ENCODE peak calls at places on chromosomes 7 and 10, in seven cellular contexts. S is choroid plexus epithelial cell; Y is A549; W is HFF-Myc; X is neural progenitor cell; J is CD8-positive, alpha-beta T cell; U is ascending aorta. N is an unnamed sample.

GRCh38 chr7:17123020-17123419 is 175.4 kb upstream of the AHR start:
- DNase-seq in U (no peak), X (no peak), J (no peak), W (peak), S (peak), Y (peak), N (peak)

GRCh38 chr10:76329891-76330575 is 898.6 kb downstream of the LRMDA start:
- DNase-seq in X (no peak), Y (no peak), W (no peak), J (no peak), U (no peak), S (peak), N (no peak)

GRCh38 chr10:75643944-75644820 is 212.8 kb downstream of the LRMDA start:
- DNase-seq in X (no peak), J (no peak), W (no peak), S (no peak), U (no peak), Y (no peak), N (no peak)

GRCh38 chr10:79328147-79328701 is 19.0 kb upstream of the PPIF start:
- DNase-seq in J (no peak), X (no peak), U (no peak), W (no peak), Y (no peak), S (no peak), N (no peak)

GRCh38 chr10:99661370-99661749 is 2.1 kb downstream of the ENTPD7 start:
- DNase-seq in U (no peak), Y (peak), W (no peak), X (no peak), S (peak), J (no peak), N (peak)

GRCh38 chr10:5089869-5090268 is 4.3 kb upstream of the AKR1C3 start:
- DNase-seq in X (peak), W (no peak), J (no peak), S (peak), Y (peak), U (no peak), N (no peak)

GRCh38 chr7:18179058-18179457 is 151.4 kb upstream of the PRPS1L1 start:
- DNase-seq in U (no peak), S (peak), J (no peak), W (no peak), X (no peak), Y (peak), N (no peak)

GRCh38 chr10:125928928-125929585 is 32.7 kb downstream of the FANK1 start:
- DNase-seq in S (no peak), J (no peak), U (no peak), X (no peak), W (no peak), Y (no peak), N (no peak)

GRCh38 chr7:51295435-51296269 is 21.0 kb downstream of the COBL start:
- DNase-seq in X (no peak), U (no peak), Y (peak), W (no peak), J (no peak), S (no peak), N (no peak)

GRCh38 chr7:11436317-11436716 is 395.7 kb downstream of the THSD7A start:
- DNase-seq in Y (no peak), W (no peak), S (peak), J (no peak), U (no peak), X (no peak), N (no peak)

GRCh38 chr7:31382722-31383121 is 42.2 kb upstream of the NEUROD6 start:
- DNase-seq in W (no peak), S (no peak), Y (no peak), U (no peak), J (no peak), X (no peak), N (no peak)

GRCh38 chr10:112189465-112189864 is 5.9 kb upstream of the GPAM start:
- DNase-seq in S (no peak), W (no peak), Y (no peak), J (no peak), U (no peak), X (no peak), N (no peak)

GRCh38 chr10:131438665-131439064 is 127.1 kb upstream of the TCERG1L start:
- DNase-seq in Y (no peak), X (no peak), S (no peak), W (no peak), U (no peak), J (no peak), N (no peak)

GRCh38 chr7:89607797-89608196 is 546.5 kb upstream of the STEAP1 start:
- DNase-seq in X (no peak), U (no peak), W (no peak), Y (no peak), S (no peak), J (no peak), N (no peak)

GRCh38 chr7:8205572-8205971 is 56.4 kb downstream of the ICA1 start:
- DNase-seq in J (no peak), Y (no peak), X (no peak), U (no peak), W (no peak), S (no peak), N (no peak)

GRCh38 chr10:30833625-30833970 is 198.1 kb downstream of the ZNF438 start:
- DNase-seq in U (no peak), Y (no peak), S (peak), W (no peak), J (no peak), X (no peak), N (no peak)

GRCh38 chr10:21724695-21725371 is 190.8 kb downstream of the MLLT10 start:
- DNase-seq in X (peak), J (no peak), Y (peak), W (peak), U (peak), S (peak), N (peak)
- H3K4me3 ChIP-seq in X (no peak), J (no peak), Y (no peak), W (no peak), U (no peak), S (no peak), N (no peak)

DNA sequence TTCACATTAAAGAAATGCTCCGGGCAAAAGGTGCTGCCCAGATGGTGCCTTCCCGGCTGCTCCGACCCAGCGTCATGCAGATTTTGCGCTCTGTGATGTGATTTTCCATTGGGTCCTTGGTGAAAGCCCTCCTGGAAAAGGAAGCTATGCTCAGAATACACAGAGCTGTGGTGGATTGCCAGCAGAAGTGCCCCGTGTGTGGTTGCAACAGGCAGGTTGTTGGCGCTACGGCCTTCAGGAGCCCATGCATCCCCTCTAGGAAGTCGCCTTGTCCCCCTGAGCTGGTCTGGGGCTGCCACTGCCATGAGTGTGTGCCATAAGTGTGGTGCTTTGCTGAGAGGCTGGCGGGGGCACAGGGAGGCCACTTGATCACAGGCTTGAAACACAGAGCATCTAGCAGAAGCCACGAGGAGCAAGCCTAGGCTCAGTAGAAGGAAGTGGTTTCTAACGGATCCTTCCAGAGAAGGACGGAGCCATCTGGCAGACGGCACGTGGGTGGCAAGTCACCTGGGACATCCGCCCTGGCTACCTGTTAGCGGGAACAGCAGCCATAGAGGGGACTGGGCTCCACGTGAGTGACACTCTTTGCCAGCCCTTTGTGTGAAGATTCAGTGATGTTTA is 210.9 kb downstream of the CUX1 start:
- DNase-seq in W (no peak), Y (no peak), S (no peak), U (no peak), J (no peak), X (no peak), N (no peak)
- H3K4me3 ChIP-seq in W (no peak), Y (no peak), S (no peak), U (no peak), J (no peak), X (no peak), N (no peak)

GRCh38 chr7:96346291-96346953 is 24.5 kb upstream of the SLC25A13 start:
- DNase-seq in J (no peak), W (no peak), Y (no peak), X (no peak), S (no peak), U (no peak), N (no peak)

GRCh38 chr7:96347471-96347870 is 25.6 kb upstream of the SLC25A13 start:
- DNase-seq in S (no peak), Y (no peak), U (no peak), J (no peak), X (no peak), W (no peak), N (no peak)

GRCh38 chr7:96354881-96355280 is 33.0 kb upstream of the SLC25A13 start:
- DNase-seq in Y (no peak), S (no peak), U (no peak), W (no peak), J (no peak), X (peak), N (no peak)

GRCh38 chr7:96344236-96344635 is 22.3 kb upstream of the SLC25A13 start:
- DNase-seq in X (no peak), Y (no peak), U (no peak), J (no peak), W (no peak), S (no peak), N (no peak)

GRCh38 chr7:96349572-96349971 is 27.7 kb upstream of the SLC25A13 start:
- DNase-seq in Y (no peak), X (no peak), S (no peak), U (no peak), W (no peak), J (no peak), N (no peak)
- H3K4me3 ChIP-seq in Y (no peak), X (no peak), S (no peak), U (no peak), W (no peak), J (no peak), N (no peak)

GRCh38 chr7:82442492-82443043 is 1.0 kb downstream of the CACNA2D1 start:
- DNase-seq in W (no peak), J (no peak), S (peak), U (no peak), X (peak), Y (peak), N (no peak)
- H3K4me3 ChIP-seq in W (peak), J (no peak), S (peak), U (peak), X (peak), Y (peak), N (peak)

GRCh38 chr7:127251048-127251451 is 1.7 kb downstream of the GRM8 start:
- DNase-seq in X (peak), U (no peak), J (no peak), Y (no peak), S (no peak), W (no peak), N (no peak)
- H3K4me3 ChIP-seq in X (peak), U (peak), J (no peak), Y (no peak), S (no peak), W (no peak), N (no peak)

DNA sequence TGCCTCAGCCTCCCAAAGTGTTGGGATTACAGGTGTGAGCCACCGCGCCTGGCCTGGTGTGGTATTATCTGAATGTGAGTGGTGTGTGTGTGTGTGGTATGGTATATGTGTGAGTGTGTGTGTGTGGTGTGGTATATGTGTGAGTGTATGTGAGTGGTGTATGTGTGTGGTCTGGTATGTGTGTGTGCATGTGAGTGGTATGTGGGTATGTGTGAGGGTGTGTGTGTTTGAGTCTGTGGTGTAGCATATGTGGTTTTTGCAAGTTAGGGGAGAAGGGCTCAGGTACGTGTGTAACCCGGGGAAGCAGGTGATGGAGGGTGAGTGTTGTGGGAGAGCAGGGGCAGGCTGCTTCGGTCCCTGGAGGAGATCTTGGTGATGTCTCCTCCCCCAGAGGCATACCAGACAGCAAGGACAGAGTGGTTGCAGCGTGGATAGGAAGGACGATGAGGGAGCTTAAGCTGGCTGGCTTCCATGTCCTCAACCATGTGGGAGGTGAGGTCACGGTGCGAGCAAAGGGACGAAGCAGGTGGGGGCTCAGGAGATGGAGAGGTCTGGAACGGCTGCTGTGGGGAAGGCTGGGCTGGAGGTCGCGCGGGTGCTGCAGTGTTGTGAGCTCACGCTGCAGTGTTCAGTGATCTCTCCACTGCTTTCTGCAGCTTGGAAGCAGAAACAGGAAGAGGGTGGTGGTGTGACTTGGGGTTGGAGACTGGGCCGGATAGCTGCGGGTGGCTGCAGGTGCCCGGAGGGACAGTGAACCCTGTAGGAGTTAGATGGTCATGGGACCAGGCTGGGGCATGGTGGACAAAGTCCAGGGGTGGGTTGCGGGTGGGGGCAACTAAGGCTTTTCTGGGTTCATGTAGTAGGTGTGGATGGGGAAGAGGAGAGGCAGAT is 5.0 kb downstream of the ZYX start:
- DNase-seq in J (no peak), X (no peak), Y (no peak), S (peak), W (no peak), U (no peak), N (no peak)
- H3K4me3 ChIP-seq in J (peak), X (no peak), Y (no peak), S (peak), W (no peak), U (peak), N (peak)

GRCh38 chr7:147513451-147513850 is 1077.1 kb upstream of the C7orf33 start:
- DNase-seq in U (no peak), S (no peak), W (no peak), J (no peak), Y (no peak), X (no peak), N (no peak)

GRCh38 chr7:147510913-147511312 is 1079.7 kb upstream of the C7orf33 start:
- DNase-seq in W (no peak), J (no peak), S (no peak), Y (peak), X (no peak), U (no peak), N (no peak)

GRCh38 chr7:147509859-147510542 is 1080.6 kb upstream of the C7orf33 start:
- DNase-seq in S (no peak), W (no peak), U (no peak), X (no peak), Y (no peak), J (no peak), N (no peak)

GRCh38 chr7:147509052-147509480 is 1081.5 kb upstream of the C7orf33 start:
- DNase-seq in Y (peak), J (no peak), U (no peak), S (peak), X (no peak), W (no peak), N (peak)
- H3K4me3 ChIP-seq in Y (no peak), J (no peak), U (no peak), S (no peak), X (no peak), W (no peak), N (no peak)

DNA sequence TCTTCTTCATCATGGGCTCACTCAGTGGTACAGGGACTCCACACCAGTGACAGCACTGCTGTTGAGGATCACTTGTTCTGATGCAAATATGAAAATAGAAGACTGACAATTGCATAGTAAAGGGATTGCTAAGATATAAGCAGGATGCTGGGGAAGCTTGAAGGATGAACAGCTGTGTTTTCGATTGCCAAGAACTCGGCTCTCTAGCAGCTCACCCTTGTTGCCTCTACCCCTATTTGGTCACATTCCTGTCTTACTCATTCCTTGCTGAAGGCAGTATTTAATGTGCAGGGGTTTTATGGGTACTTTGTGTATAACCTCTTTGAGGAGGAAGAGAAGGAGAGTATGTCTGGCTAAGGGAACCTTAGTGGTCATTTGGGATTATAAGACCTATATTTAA is 218.8 kb downstream of the AUTS2 start:
- DNase-seq in Y (no peak), S (peak), J (no peak), X (no peak), W (no peak), U (no peak), N (peak)
- H3K4me3 ChIP-seq in Y (no peak), S (no peak), J (no peak), X (no peak), W (no peak), U (no peak), N (no peak)

GRCh38 chr7:149714910-149715471 is 58.4 kb downstream of the ZNF467 start:
- DNase-seq in S (no peak), X (no peak), W (no peak), J (no peak), Y (no peak), U (no peak), N (no peak)

GRCh38 chr7:149717481-149717880 is 55.9 kb downstream of the ZNF467 start:
- DNase-seq in J (no peak), W (no peak), X (no peak), U (no peak), S (no peak), Y (no peak), N (no peak)

GRCh38 chr7:149716932-149717307 is 56.5 kb downstream of the ZNF467 start:
- DNase-seq in Y (no peak), U (no peak), J (no peak), S (no peak), W (no peak), X (no peak), N (no peak)

GRCh38 chr7:149715476-149715875 is 57.9 kb downstream of the ZNF467 start:
- DNase-seq in J (no peak), X (no peak), U (no peak), W (no peak), Y (no peak), S (no peak), N (no peak)

GRCh38 chr7:149716007-149716931 is 57.1 kb downstream of the ZNF467 start:
- DNase-seq in J (no peak), S (no peak), U (no peak), Y (peak), W (no peak), X (no peak), N (no peak)
- H3K4me3 ChIP-seq in J (no peak), S (no peak), U (peak), Y (no peak), W (peak), X (peak), N (peak)

GRCh38 chr10:62079885-62080559 is 178.5 kb downstream of the ARID5B start:
- DNase-seq in S (no peak), Y (no peak), J (no peak), X (no peak), U (no peak), W (no peak), N (no peak)
- H3K4me3 ChIP-seq in S (no peak), Y (no peak), J (no peak), X (no peak), U (no peak), W (no peak), N (no peak)

N was measured in AG04449.